ENCODE peak calls at places on chromosomes 7 and 10, in five cellular contexts. K, W, I, G and H are unnamed samples.

GRCh38 chr7:18893156-18893555 is 224.3 kb downstream of the TWIST1 start:
- DNase-seq in G (no peak), K (no peak), W (no peak), I (no peak), H (no peak)

GRCh38 chr10:96720422-96721206 is at the start of gene PIK3AP1:
- DNase-seq in G (peak; percentile 87), I (peak; percentile 54), W (no peak), K (no peak), H (peak; percentile 39)

GRCh38 chr10:93352638-93353383 is 129.3 kb downstream of the MYOF start:
- DNase-seq in W (peak; percentile 34), K (no peak), G (peak; percentile 69), I (no peak), H (peak; percentile 82)

GRCh38 chr10:16915308-16915707 is 98.1 kb upstream of the RSU1 start:
- DNase-seq in W (no peak), I (no peak), K (no peak), G (peak; percentile 49), H (no peak)

GRCh38 chr10:98344589-98345038 is 70.4 kb downstream of the PYROXD2 start:
- DNase-seq in W (peak; percentile 86), G (no peak), I (peak; percentile 90), K (no peak), H (peak; percentile 46)

GRCh38 chr7:43694399-43694748 is 34.9 kb downstream of the COA1 start:
- DNase-seq in I (no peak), G (no peak), K (no peak), W (no peak), H (peak; percentile 89)

GRCh38 chr10:18312385-18313145 is 172.3 kb downstream of the CACNB2 start:
- DNase-seq in G (peak; percentile 70), K (no peak), W (peak; percentile 6), I (no peak), H (peak; percentile 69)

GRCh38 chr7:128742206-128742605 is 3.0 kb downstream of the CALU start:
- DNase-seq in K (no peak), W (no peak), G (no peak), I (no peak), H (peak; percentile 92)

GRCh38 chr7:44638611-44639557 is 32.5 kb downstream of the OGDH start:
- DNase-seq in W (peak; percentile 45), K (peak; percentile 34), I (peak; percentile 74), G (peak; percentile 82), H (peak; percentile 55)

GRCh38 chr10:72257051-72257892 is 16.5 kb upstream of the DDIT4 start:
- DNase-seq in G (no peak), K (no peak), I (no peak), W (no peak), H (peak; percentile 64)

GRCh38 chr7:31335161-31335888 is 5.2 kb downstream of the NEUROD6 start:
- DNase-seq in W (no peak), I (no peak), G (no peak), K (no peak), H (no peak)

GRCh38 chr10:6171891-6172354 is 30.8 kb upstream of the PFKFB3 start:
- DNase-seq in W (peak; percentile 63), G (no peak), K (no peak), I (peak; percentile 73), H (no peak)

GRCh38 chr7:4681218-4681851 is 760 bp upstream of the FOXK1 start:
- DNase-seq in G (no peak), K (no peak), I (no peak), W (no peak), H (no peak)

GRCh38 chr10:63273575-63273974 is 140.4 kb downstream of the NRBF2 start:
- DNase-seq in K (no peak), G (no peak), W (no peak), I (no peak), H (no peak)

GRCh38 chr10:18260308-18260971 is 120.2 kb downstream of the CACNB2 start:
- DNase-seq in G (no peak), K (no peak), W (no peak), I (no peak), H (no peak)

GRCh38 chr10:126561499-126562208 is 108.8 kb downstream of the C10orf90 start:
- DNase-seq in W (no peak), G (no peak), K (no peak), I (no peak), H (peak; percentile 43)

GRCh38 chr10:21807162-21807561 is 196.4 kb downstream of the DNAJC1 start:
- DNase-seq in G (no peak), W (no peak), K (no peak), I (no peak), H (no peak)

GRCh38 chr7:80896856-80897598 is 21.8 kb downstream of the SEMA3C start:
- DNase-seq in W (no peak), K (no peak), G (no peak), I (no peak), H (no peak)

GRCh38 chr10:104253106-104253505 is 1.6 kb upstream of the GSTO1 start:
- DNase-seq in I (no peak), K (no peak), W (no peak), G (no peak), H (no peak)

GRCh38 chr10:29130190-29130673 is 158.6 kb upstream of the LYZL1 start:
- DNase-seq in I (no peak), W (no peak), K (no peak), G (peak; percentile 52), H (peak; percentile 75)

GRCh38 chr10:72334196-72334831 is 20.4 kb downstream of the DNAJB12 start:
- DNase-seq in K (no peak), G (no peak), W (no peak), I (no peak), H (no peak)

GRCh38 chr7:136528329-136528728 is 340.1 kb upstream of the CHRM2 start:
- DNase-seq in K (no peak), W (no peak), I (no peak), G (no peak), H (peak; percentile 83)

GRCh38 chr10:30396708-30397107 is 37.3 kb upstream of the MAP3K8 start:
- DNase-seq in I (no peak), G (no peak), W (no peak), K (no peak), H (no peak)

GRCh38 chr7:116593359-116594075 is 68.7 kb downstream of the CAV1 start:
- DNase-seq in I (no peak), G (no peak), K (no peak), W (no peak), H (peak; percentile 60)

GRCh38 chr7:77540402-77540822 is 3.3 kb downstream of the PTPN12 start:
- DNase-seq in K (no peak), G (peak; percentile 34), W (no peak), I (no peak), H (no peak)
- H3K4me1 ChIP-seq in K (no peaks in the 10 kb centered on the region), G (peaks cover 10% of the 10 kb centered on the region), W (peaks cover 18% of the 10 kb centered on the region), I (peaks cover 31% of the 10 kb centered on the region), H (peaks cover 40% of the 10 kb centered on the region)

DNA sequence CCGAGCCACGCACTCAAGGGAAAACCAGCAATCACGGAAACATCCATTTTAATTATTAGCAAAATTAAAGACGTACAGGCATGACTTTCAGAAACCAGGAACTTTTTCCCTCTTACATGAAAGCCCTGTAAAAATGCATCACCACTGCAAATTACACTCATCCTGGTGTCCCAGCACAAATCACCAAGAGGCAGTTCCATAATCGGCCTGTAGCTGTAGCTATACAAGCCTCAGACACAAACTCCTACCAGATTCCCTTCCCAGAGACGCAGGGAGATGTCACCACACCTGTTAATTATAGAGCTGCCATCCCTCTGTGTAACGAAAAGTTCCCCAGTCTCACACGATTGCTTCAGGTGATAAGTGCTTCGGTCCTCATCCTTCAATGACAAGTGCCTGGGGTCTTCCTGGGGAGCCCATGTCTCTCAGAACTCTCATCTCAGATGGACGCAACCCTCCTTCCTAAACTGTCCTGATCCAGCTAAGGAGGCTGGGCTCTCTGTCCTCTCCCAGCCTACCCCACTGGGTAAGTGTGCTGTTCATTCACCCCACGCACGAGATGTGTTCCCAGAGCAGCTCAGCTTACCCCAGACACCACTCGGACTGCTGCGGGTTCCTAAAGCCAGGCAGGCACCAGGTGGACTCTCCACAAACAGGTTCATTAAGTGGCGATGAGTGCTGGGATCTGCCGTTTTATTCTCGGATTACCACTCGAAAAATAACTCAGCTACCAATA is 5.9 kb downstream of the FGFR2 start:
- DNase-seq in I (no peak), K (no peak), W (no peak), G (no peak), H (no peak)
- H3K4me3 ChIP-seq in I (no peak overlapping the region), K (no peak overlapping the region), W (no peak overlapping the region), G (no peak overlapping the region), H (no peak overlapping the region)

GRCh38 chr7:104982308-104982755 is 31.7 kb upstream of the KMT2E start:
- DNase-seq in I (no peak), K (no peak), G (no peak), W (peak; percentile 4), H (no peak)

GRCh38 chr7:104984591-104985258 is 29.3 kb upstream of the KMT2E start:
- DNase-seq in K (no peak), W (peak; percentile 3), G (no peak), I (no peak), H (no peak)

GRCh38 chr7:104983620-104984539 is 30.1 kb upstream of the KMT2E start:
- DNase-seq in I (peak; percentile 90), K (peak; percentile 86), G (peak; percentile 93), W (peak; percentile 84), H (peak; percentile 94)

GRCh38 chr7:104981671-104982036 is 32.4 kb upstream of the KMT2E start:
- DNase-seq in I (no peak), W (no peak), K (no peak), G (no peak), H (no peak)

GRCh38 chr7:104982773-104983619 is 31.0 kb upstream of the KMT2E start:
- DNase-seq in I (no peak), G (peak; percentile 49), K (no peak), W (peak; percentile 4), H (no peak)
- H3K4me1 ChIP-seq in I (peaks cover 50% of the 10 kb centered on the region), G (peaks cover 43% of the 10 kb centered on the region), K (peaks cover 37% of the 10 kb centered on the region), W (peaks cover 61% of the 10 kb centered on the region), H (peaks cover 85% of the 10 kb centered on the region)

GRCh38 chr7:17304926-17305325 is 6.5 kb downstream of the AHR start:
- DNase-seq in I (no peak), W (no peak), G (no peak), K (peak; percentile 52), H (peak; percentile 87)

GRCh38 chr7:17307033-17307432 is 8.6 kb downstream of the AHR start:
- DNase-seq in W (peak; percentile 53), K (peak; percentile 17), G (no peak), I (no peak), H (peak; percentile 68)

GRCh38 chr7:17307969-17308648 is 9.7 kb downstream of the AHR start:
- DNase-seq in G (no peak), K (no peak), I (no peak), W (no peak), H (no peak)

GRCh38 chr7:17307558-17307957 is 9.1 kb downstream of the AHR start:
- DNase-seq in I (no peak), G (no peak), W (no peak), K (no peak), H (peak; percentile 24)

DNA sequence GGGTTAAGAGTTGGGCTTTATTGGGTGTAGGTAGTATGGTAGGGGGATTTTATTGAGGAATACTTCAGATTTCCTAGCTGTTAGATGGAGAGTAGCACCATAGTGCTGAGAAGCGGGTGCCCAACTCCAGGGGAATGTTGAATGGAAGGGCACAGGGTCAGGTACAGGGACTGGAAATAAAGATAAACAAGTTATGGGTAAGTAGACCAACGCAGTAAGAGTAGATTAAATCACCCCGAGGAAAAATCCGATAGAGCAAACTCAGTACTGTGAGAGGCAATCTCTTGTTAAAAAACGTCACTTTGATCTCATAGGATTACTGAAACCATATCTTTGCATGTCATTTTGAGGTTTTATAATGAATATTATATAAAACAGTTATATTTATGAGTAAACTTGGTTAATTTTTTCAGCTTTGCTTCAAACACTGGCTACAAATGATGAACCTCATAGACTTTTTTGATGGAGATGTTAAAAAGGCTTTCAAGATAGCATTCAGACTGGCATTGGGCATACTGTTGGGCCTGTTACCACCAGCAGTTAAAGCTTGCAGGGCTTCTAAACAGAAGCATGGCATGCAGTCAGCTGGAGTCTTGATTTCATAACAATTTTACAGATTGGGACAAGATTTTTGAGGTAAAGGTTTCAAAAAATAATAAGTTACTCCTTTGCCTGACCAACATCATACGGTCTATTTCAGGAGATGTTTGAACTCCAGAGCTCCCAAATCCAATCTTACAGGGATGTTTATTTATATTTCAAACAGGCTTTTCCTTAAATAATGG is 7.1 kb downstream of the AHR start:
- DNase-seq in G (no peak), W (no peak), I (no peak), K (no peak), H (peak; percentile 58)
- H3K4me3 ChIP-seq in G (no peak overlapping the region), W (peak overlapping the region; percentile 13), I (no peak overlapping the region), K (no peak overlapping the region), H (peak overlapping the region; percentile 92)